ENCODE peak calls at places on chromosomes 13 and 19, in four cellular contexts. N, M, P and E are unnamed samples.

GRCh38 chr19:38251564-38252051 is 4.6 kb downstream of the PPP1R14A start:
- DNase-seq in P (peak; percentile 56), N (peak; percentile 71), M (no peak), E (no peak)

GRCh38 chr19:4108767-4109625 is 14.9 kb downstream of the MAP2K2 start:
- DNase-seq in P (no peak), M (no peak), N (no peak), E (no peak)

GRCh38 chr19:55305491-55305890 is 19.6 kb downstream of the TMEM150B start:
- DNase-seq in M (peak; percentile 56), N (no peak), P (peak; percentile 88), E (no peak)

GRCh38 chr19:8494158-8494557 is 8.3 kb downstream of the PRAM1 start:
- DNase-seq in P (peak; percentile 39), M (no peak), N (no peak), E (no peak)

GRCh38 chr13:99908129-99908805 is 63.3 kb downstream of the ZIC5 start:
- DNase-seq in N (no peak), P (no peak), M (no peak), E (no peak)

GRCh38 chr19:27964165-27964564 is 1248.8 kb downstream of the UQCRFS1 start:
- DNase-seq in N (no peak), M (no peak), P (no peak), E (no peak)

GRCh38 chr19:39247701-39248664 is 673 bp downstream of the IFNL4 start:
- DNase-seq in N (no peak), P (peak; percentile 60), M (no peak), E (no peak)

GRCh38 chr13:24254151-24254810 is 55.1 kb upstream of the C1QTNF9 start:
- DNase-seq in N (no peak), M (no peak), P (no peak), E (no peak)

GRCh38 chr13:101397742-101398141 is 18.6 kb downstream of the NALCN start:
- DNase-seq in N (no peak), M (peak; percentile 77), P (no peak), E (peak; percentile 48)

GRCh38 chr13:97233499-97233898 is 11.4 kb downstream of the MBNL2 start:
- DNase-seq in M (no peak), P (no peak), N (no peak), E (no peak)
- H3K27me3 ChIP-seq in M (no peaks in the 10 kb centered on the region), P (peaks cover 98% of the 10 kb centered on the region), N (no peaks in the 10 kb centered on the region), E (no peaks in the 10 kb centered on the region)

GRCh38 chr19:31831421-31831820 is 482.2 kb upstream of the TSHZ3 start:
- DNase-seq in M (no peak), P (no peak), N (no peak), E (no peak)
- H3K4me3 ChIP-seq in M (no peak overlapping the region), P (no peak overlapping the region), N (no peak overlapping the region), E (no peak overlapping the region)

GRCh38 chr19:2333807-2334211 is 5.3 kb downstream of the SPPL2B start:
- DNase-seq in P (no peak), N (no peak), M (no peak), E (no peak)
- TF ChIP-seq CTCF in P (peak; percentile 54), N (no peak), M (peak; percentile 22), E (no peak)

GRCh38 chr13:112943309-112944125 is 25.5 kb upstream of the MCF2L start:
- DNase-seq in P (peak; percentile 72), N (peak; percentile 55), M (peak; percentile 28), E (no peak)

GRCh38 chr13:112940236-112940635 is 28.8 kb upstream of the MCF2L start:
- DNase-seq in P (no peak), N (no peak), M (no peak), E (no peak)

GRCh38 chr13:112941349-112941748 is 27.7 kb upstream of the MCF2L start:
- DNase-seq in M (no peak), P (no peak), N (no peak), E (no peak)

GRCh38 chr13:112938680-112939079 is 30.3 kb upstream of the MCF2L start:
- DNase-seq in N (no peak), M (no peak), P (no peak), E (no peak)

DNA sequence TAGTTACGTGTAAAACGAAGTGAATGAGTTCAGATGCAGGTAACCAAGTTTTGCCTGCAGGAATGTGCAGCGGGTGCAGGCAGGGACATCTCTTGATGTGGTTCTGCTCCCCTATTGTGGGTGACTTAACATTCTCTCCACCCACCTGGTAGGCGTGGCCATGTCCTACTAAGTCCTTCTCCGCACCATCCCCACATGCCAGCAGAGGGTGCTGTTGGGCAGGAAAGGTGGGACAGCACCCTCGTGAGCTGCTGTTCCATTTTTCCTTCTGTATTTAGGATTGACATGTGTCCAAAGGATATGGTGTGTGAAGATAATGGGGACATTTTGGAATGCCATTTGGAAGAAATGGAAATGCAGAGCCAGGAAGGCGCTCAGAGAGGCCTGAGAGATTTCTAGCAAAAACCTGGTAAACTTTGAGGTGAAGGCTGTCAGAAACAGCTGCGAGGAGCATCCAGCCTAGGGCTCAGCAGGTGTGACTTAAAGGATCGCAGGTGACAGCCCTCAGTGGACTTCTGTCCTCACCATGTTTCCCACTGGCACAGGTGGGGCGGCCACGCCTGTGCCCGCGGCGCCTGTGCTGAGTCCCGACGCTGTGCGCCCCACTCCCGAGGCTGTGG is 26.2 kb upstream of the MCF2L start:
- DNase-seq in N (peak; percentile 97), M (peak; percentile 96), P (peak; percentile 99), E (peak; percentile 85)
- H3K27me3 ChIP-seq in N (peaks cover 6% of the 10 kb centered on the region), M (no peaks in the 10 kb centered on the region), P (no peaks in the 10 kb centered on the region), E (peaks cover 21% of the 10 kb centered on the region)

GRCh38 chr19:53553159-53553558 is 15.2 kb downstream of the ZNF331 start:
- DNase-seq in N (no peak), P (no peak), M (no peak), E (no peak)

GRCh38 chr19:53555352-53555751 is 17.4 kb downstream of the ZNF331 start:
- DNase-seq in P (no peak), M (no peak), N (no peak), E (no peak)

GRCh38 chr19:53552001-53552721 is 14.2 kb downstream of the ZNF331 start:
- DNase-seq in N (no peak), P (no peak), M (no peak), E (no peak)

GRCh38 chr19:53554804-53555203 is 16.9 kb downstream of the ZNF331 start:
- DNase-seq in N (no peak), P (no peak), M (no peak), E (no peak)

DNA sequence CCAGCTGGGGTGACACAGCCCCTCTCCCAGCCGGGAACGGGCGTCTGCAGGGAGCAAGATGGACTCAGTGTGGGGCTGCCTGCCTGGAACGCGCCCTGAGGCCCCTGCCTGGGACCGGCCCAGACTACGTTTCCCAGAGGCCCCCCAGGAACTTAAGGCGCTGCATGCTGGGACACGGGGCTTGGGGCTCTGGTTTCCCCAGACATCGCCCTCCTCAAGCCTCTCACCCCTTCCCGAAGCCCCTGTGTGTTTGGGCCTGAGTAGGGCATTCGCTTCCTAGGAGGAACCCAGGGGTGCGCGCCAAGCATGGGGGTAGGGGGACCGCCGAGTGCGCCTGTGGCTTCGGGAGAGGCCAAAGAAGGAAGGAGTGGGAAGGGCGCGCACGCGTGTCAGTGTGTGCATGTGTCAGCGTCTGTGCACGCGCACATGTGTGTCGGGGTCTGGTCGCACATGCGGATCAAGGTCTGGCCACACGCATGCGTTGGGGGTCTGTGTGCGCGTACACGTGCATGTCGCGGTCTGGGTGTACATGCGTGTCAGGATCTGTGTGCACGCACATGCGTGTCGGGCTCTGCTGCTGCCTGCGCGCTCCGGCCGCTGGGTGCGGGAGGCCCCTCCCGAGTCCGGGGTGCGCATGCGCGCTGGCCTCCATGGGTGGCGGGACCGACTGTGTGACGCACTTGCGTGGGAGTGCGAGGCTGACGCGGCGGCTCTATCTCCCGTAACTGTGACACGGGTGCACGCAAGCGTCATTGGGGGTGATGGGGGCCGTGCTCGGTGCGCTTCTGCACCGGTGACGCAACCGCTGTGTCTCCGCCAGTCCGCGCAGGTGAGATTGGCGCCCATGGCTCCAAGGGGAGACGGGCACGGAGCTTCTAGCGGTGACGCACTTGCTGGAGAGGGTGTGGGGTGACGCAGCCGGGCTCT is 16.2 kb downstream of the ZNF331 start:
- DNase-seq in M (peak; percentile 82), N (peak; percentile 88), P (peak; percentile 78), E (no peak)
- H3K4me3 ChIP-seq in M (peak overlapping the region; percentile 63), N (peak overlapping the region; percentile 74), P (peak overlapping the region; percentile 69), E (peak overlapping the region; percentile 52)

GRCh38 chr19:34120846-34121639 is 51.3 kb upstream of the LSM14A start:
- DNase-seq in N (no peak), P (peak; percentile 77), M (peak; percentile 44), E (no peak)
- TF ChIP-seq CTCF in N (peak; percentile 57), P (peak; percentile 79), M (peak; percentile 77), E (peak; percentile 71)

GRCh38 chr13:91399189-91400093 is 1.0 kb downstream of the GPC5 start:
- DNase-seq in M (no peak), P (peak; percentile 43), N (no peak), E (no peak)
- H3K27me3 ChIP-seq in M (peaks cover 39% of the 10 kb centered on the region), P (peaks cover 56% of the 10 kb centered on the region), N (peaks cover 58% of the 10 kb centered on the region), E (peaks cover 14% of the 10 kb centered on the region)

DNA sequence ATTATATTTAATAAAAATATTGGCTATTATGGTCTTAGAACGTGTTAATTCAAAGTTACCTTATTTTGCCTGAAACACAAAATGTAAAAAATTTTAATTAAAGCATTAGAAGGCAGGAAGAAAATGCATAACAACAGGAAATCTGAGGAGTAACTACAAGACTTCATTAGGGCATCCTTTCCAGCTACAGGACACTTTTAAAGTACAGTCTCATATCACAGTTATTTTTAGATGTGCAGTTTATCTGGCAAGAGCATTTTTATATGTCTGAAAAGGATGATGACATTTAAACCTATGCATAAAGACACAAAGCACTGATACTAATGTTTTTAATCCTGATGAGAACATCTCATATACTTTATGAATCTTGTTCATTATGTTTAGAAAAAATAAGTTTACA is 247.5 kb downstream of the VWA8 start:
- DNase-seq in P (no peak), N (no peak), M (no peak), E (no peak)
- H3K4me3 ChIP-seq in P (no peak overlapping the region), N (no peak overlapping the region), M (no peak overlapping the region), E (no peak overlapping the region)

GRCh38 chr19:6204866-6205723 is 69.6 kb downstream of the ACSBG2 start:
- DNase-seq in P (no peak), M (no peak), N (no peak), E (no peak)

GRCh38 chr19:6204212-6204611 is 68.7 kb downstream of the ACSBG2 start:
- DNase-seq in P (no peak), N (no peak), M (no peak), E (no peak)

GRCh38 chr19:6198896-6199239 is 63.4 kb downstream of the ACSBG2 start:
- DNase-seq in P (no peak), M (no peak), N (no peak), E (no peak)

GRCh38 chr19:6196361-6196760 is 60.9 kb downstream of the ACSBG2 start:
- DNase-seq in N (no peak), P (no peak), M (no peak), E (no peak)

DNA sequence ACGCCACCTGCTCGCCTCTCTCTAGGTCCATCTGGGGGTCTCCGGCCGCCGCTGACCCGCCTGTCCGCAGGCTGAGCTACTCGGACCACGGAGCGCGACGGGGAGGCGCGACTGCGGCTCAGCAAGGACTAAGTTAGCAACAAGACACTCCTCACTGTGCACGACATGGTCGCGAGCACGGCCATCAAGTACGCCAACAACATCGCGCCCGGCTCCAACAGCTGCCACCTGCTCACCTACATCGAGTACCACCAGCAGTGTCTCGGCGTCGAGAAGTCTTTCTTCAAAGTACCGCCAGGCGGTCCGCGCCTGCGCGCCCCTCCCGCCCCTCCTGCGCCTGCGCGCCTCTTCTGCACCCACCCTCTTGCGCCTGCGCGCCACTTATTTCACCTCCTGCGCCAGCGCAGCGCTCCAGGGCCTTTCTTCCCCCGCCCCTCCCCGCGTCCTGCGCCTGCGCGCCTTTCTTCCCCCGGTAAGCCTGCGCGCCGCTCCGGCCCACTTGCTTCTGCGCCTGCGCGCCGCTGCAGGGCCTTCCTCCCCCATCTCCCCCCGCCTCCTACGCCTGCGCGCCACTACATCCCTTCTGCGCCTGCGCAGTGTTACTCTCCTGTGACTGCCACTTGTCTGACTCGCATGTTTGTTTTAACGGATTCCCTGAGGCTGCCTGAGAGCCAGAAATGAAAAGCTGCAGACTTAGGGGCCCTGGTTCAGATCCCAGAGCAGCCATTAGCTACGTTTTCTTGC is 63.9 kb downstream of the ACSBG2 start:
- DNase-seq in N (peak; percentile 99), P (peak; percentile 98), M (peak; percentile 99), E (peak; percentile 91)
- TF ChIP-seq CTCF in N (peak; percentile 67), P (no peak), M (no peak), E (peak; percentile 12)